ENCODE peak calls at places on chromosomes 6 and 20, in four cellular contexts. T, E, Z and Q are unnamed samples.

GRCh38 chr20:20010639-20011500 is 6.3 kb upstream of the NAA20 start:
- DNase-seq in T (no peak), E (no peak), Z (no peak), Q (peak)

GRCh38 chr6:20424679-20425078 is 23.0 kb downstream of the E2F3 start:
- DNase-seq in T (no peak), E (no peak), Z (no peak), Q (no peak)

GRCh38 chr20:10739575-10739974 is 65.8 kb upstream of the JAG1 start:
- DNase-seq in T (no peak), E (no peak), Z (no peak), Q (no peak)

GRCh38 chr20:38337561-38338140 is 8.6 kb upstream of the LBP start:
- DNase-seq in T (no peak), E (no peak), Z (no peak), Q (no peak)

GRCh38 chr6:158080849-158081656 is 87.0 kb downstream of the SERAC1 start:
- DNase-seq in T (no peak), E (peak), Z (no peak), Q (no peak)

GRCh38 chr6:156517090-156517489 is 260.1 kb upstream of the ARID1B start:
- DNase-seq in T (no peak), E (no peak), Z (no peak), Q (no peak)

GRCh38 chr20:35776513-35777101 is 4.8 kb downstream of the PHF20 start:
- DNase-seq in T (no peak), E (no peak), Z (peak), Q (no peak)

GRCh38 chr6:67916389-67916788 is 718.7 kb upstream of the ADGRB3 start:
- DNase-seq in T (no peak), E (no peak), Z (no peak), Q (no peak)

GRCh38 chr6:112231609-112232060 is 22.7 kb downstream of the LAMA4 start:
- DNase-seq in T (no peak), E (no peak), Z (no peak), Q (no peak)

GRCh38 chr20:10925767-10926166 is 252.0 kb upstream of the JAG1 start:
- DNase-seq in T (no peak), E (no peak), Z (no peak), Q (no peak)

GRCh38 chr6:126033696-126034095 is 47.4 kb downstream of the TRMT11 start:
- DNase-seq in T (peak), E (no peak), Z (peak), Q (peak)

GRCh38 chr20:23205656-23206055 is 119.5 kb upstream of the CD93 start:
- DNase-seq in T (no peak), E (no peak), Z (peak), Q (no peak)

GRCh38 chr20:49384437-49385434 is 97.7 kb downstream of the KCNB1 start:
- DNase-seq in T (peak), E (peak), Z (peak), Q (peak)

GRCh38 chr6:7633361-7633760 is 43.4 kb downstream of the SNRNP48 start:
- DNase-seq in T (no peak), E (peak), Z (no peak), Q (no peak)

GRCh38 chr6:155448823-155449789 is 6.5 kb downstream of the NOX3 start:
- DNase-seq in T (no peak), E (no peak), Z (no peak), Q (no peak)

GRCh38 chr6:42197574-42198362 is 3.0 kb upstream of the GUCA1B start:
- DNase-seq in T (no peak), E (peak), Z (no peak), Q (peak)

GRCh38 chr6:43953794-43954310 is 173.4 kb downstream of the MRPL14 start:
- DNase-seq in T (no peak), E (peak), Z (no peak), Q (no peak)

GRCh38 chr6:5302995-5303622 is 41.8 kb downstream of the FARS2 start:
- DNase-seq in T (no peak), E (no peak), Z (no peak), Q (no peak)

GRCh38 chr20:48246391-48246790 is 461.1 kb upstream of the SULF2 start:
- DNase-seq in T (no peak), E (no peak), Z (peak), Q (no peak)

GRCh38 chr6:5854900-5855299 is 151.8 kb downstream of the NRN1 start:
- DNase-seq in T (no peak), E (no peak), Z (no peak), Q (no peak)

GRCh38 chr6:170284866-170285469 is 5.9 kb downstream of the DLL1 start:
- DNase-seq in T (no peak), E (no peak), Z (peak), Q (no peak)

GRCh38 chr6:117352466-117353081 is 73.2 kb downstream of the ROS1 start:
- DNase-seq in T (peak), E (no peak), Z (no peak), Q (peak)

GRCh38 chr6:165556116-165556843 is 106.8 kb downstream of the PDE10A start:
- DNase-seq in T (no peak), E (no peak), Z (no peak), Q (no peak)

GRCh38 chr20:1811621-1812498 is 83.3 kb upstream of the SIRPA start:
- DNase-seq in T (no peak), E (no peak), Z (no peak), Q (no peak)

GRCh38 chr6:10487668-10488327 is 33.4 kb upstream of the GCNT2 start:
- DNase-seq in T (no peak), E (no peak), Z (no peak), Q (no peak)

GRCh38 chr20:34512266-34512954 is 3.8 kb upstream of the DYNLRB1 start:
- DNase-seq in T (no peak), E (no peak), Z (no peak), Q (no peak)

GRCh38 chr20:39563406-39563805 is 601.3 kb downstream of the DHX35 start:
- DNase-seq in T (no peak), E (no peak), Z (no peak), Q (no peak)

GRCh38 chr6:157304840-157305675 is 18.3 kb downstream of the TMEM242 start:
- DNase-seq in T (no peak), E (no peak), Z (peak), Q (no peak)

GRCh38 chr20:1431158-1431557 is 35.5 kb downstream of the NSFL1C start:
- DNase-seq in T (no peak), E (no peak), Z (no peak), Q (no peak)

GRCh38 chr6:72217626-72218025 is 331.3 kb downstream of the RIMS1 start:
- DNase-seq in T (no peak), E (no peak), Z (no peak), Q (no peak)

GRCh38 chr6:143514996-143515760 is 3.7 kb upstream of the FUCA2 start:
- DNase-seq in T (no peak), E (no peak), Z (peak), Q (peak)

GRCh38 chr6:2959909-2960719 is 11.3 kb downstream of the SERPINB6 start:
- DNase-seq in T (no peak), E (peak), Z (no peak), Q (peak)